ENCODE peak calls at places on chromosomes 3 and 15, in eight cellular contexts. One of them, this sample, is unnamed.
A peak's percentile ranks its signal among the peaks of the same experiment; 100 is the strongest.

GRCh38 chr15:59998256-59999063 is 5.7 kb upstream of the FOXB1 start:
- DNase-seq in CD4-positive, CD25-positive, alpha-beta regulatory T cell: no peak
- DNase-seq in PC-9: no peak
- DNase-seq in endodermal cell: peak; percentile 77
- DNase-seq in mucosa of descending colon: no peak
- DNase-seq in heart left ventricle: no peak
- DNase-seq in H7: no peak
- DNase-seq in IMR-90: no peak
- DNase-seq in this sample: no peak

GRCh38 chr15:60326824-60327654 is 70.7 kb downstream of the ANXA2 start:
- DNase-seq in CD4-positive, CD25-positive, alpha-beta regulatory T cell: peak; percentile 64
- DNase-seq in PC-9: peak; percentile 36
- DNase-seq in endodermal cell: peak; percentile 59
- DNase-seq in mucosa of descending colon: no peak
- DNase-seq in heart left ventricle: no peak
- DNase-seq in H7: no peak
- DNase-seq in IMR-90: peak; percentile 52
- DNase-seq in this sample: peak; percentile 58

GRCh38 chr3:23735575-23736326 is 70.0 kb upstream of the UBE2E1 start:
- DNase-seq in CD4-positive, CD25-positive, alpha-beta regulatory T cell: no peak
- DNase-seq in PC-9: no peak
- DNase-seq in endodermal cell: peak; percentile 54
- DNase-seq in mucosa of descending colon: no peak
- DNase-seq in heart left ventricle: peak; percentile 58
- DNase-seq in H7: peak; percentile 27
- DNase-seq in IMR-90: no peak
- DNase-seq in this sample: no peak

GRCh38 chr15:31214864-31215489 is 111.7 kb upstream of the KLF13 start:
- DNase-seq in CD4-positive, CD25-positive, alpha-beta regulatory T cell: no peak
- DNase-seq in PC-9: no peak
- DNase-seq in endodermal cell: no peak
- DNase-seq in mucosa of descending colon: peak; percentile 69
- DNase-seq in heart left ventricle: peak; percentile 41
- DNase-seq in H7: peak; percentile 40
- DNase-seq in IMR-90: no peak
- DNase-seq in this sample: no peak

GRCh38 chr3:136305879-136306278 is 55.7 kb downstream of the PCCB start:
- DNase-seq in CD4-positive, CD25-positive, alpha-beta regulatory T cell: peak; percentile 67
- DNase-seq in PC-9: peak; percentile 7
- DNase-seq in endodermal cell: no peak
- DNase-seq in mucosa of descending colon: no peak
- DNase-seq in heart left ventricle: no peak
- DNase-seq in H7: peak; percentile 22
- DNase-seq in IMR-90: peak; percentile 70
- DNase-seq in this sample: peak; percentile 5

GRCh38 chr3:120393252-120393651 is 44.1 kb upstream of the LRRC58 start:
- DNase-seq in CD4-positive, CD25-positive, alpha-beta regulatory T cell: no peak
- DNase-seq in PC-9: no peak
- DNase-seq in endodermal cell: no peak
- DNase-seq in mucosa of descending colon: no peak
- DNase-seq in heart left ventricle: no peak
- DNase-seq in H7: no peak
- DNase-seq in IMR-90: peak; percentile 21
- DNase-seq in this sample: no peak

GRCh38 chr3:26484140-26484539 is 138.4 kb upstream of the LRRC3B start:
- DNase-seq in CD4-positive, CD25-positive, alpha-beta regulatory T cell: no peak
- DNase-seq in PC-9: no peak
- DNase-seq in endodermal cell: peak; percentile 79
- DNase-seq in mucosa of descending colon: no peak
- DNase-seq in heart left ventricle: no peak
- DNase-seq in H7: peak; percentile 23
- DNase-seq in IMR-90: no peak
- DNase-seq in this sample: no peak

GRCh38 chr3:72919520-72919919 is 31.7 kb downstream of the GXYLT2 start:
- DNase-seq in CD4-positive, CD25-positive, alpha-beta regulatory T cell: no peak
- DNase-seq in PC-9: no peak
- DNase-seq in endodermal cell: no peak
- DNase-seq in mucosa of descending colon: no peak
- DNase-seq in heart left ventricle: no peak
- DNase-seq in H7: no peak
- DNase-seq in IMR-90: no peak
- DNase-seq in this sample: no peak

GRCh38 chr3:186849392-186849975 is 7.0 kb downstream of the ADIPOQ start:
- DNase-seq in CD4-positive, CD25-positive, alpha-beta regulatory T cell: peak; percentile 79
- DNase-seq in PC-9: no peak
- DNase-seq in endodermal cell: peak; percentile 31
- DNase-seq in mucosa of descending colon: no peak
- DNase-seq in heart left ventricle: no peak
- DNase-seq in H7: peak; percentile 70
- DNase-seq in IMR-90: peak; percentile 38
- DNase-seq in this sample: no peak

GRCh38 chr3:13579089-13579488 is 30.2 kb downstream of the FBLN2 start:
- DNase-seq in CD4-positive, CD25-positive, alpha-beta regulatory T cell: no peak
- DNase-seq in PC-9: no peak
- DNase-seq in endodermal cell: no peak
- DNase-seq in mucosa of descending colon: no peak
- DNase-seq in heart left ventricle: no peak
- DNase-seq in H7: no peak
- DNase-seq in IMR-90: peak; percentile 92
- DNase-seq in this sample: no peak

GRCh38 chr3:55622116-55622515 is 135.0 kb upstream of the WNT5A start:
- DNase-seq in CD4-positive, CD25-positive, alpha-beta regulatory T cell: no peak
- DNase-seq in PC-9: no peak
- DNase-seq in endodermal cell: no peak
- DNase-seq in mucosa of descending colon: no peak
- DNase-seq in heart left ventricle: no peak
- DNase-seq in H7: no peak
- DNase-seq in IMR-90: peak; percentile 71
- DNase-seq in this sample: no peak

GRCh38 chr15:101482526-101483371 is 6.8 kb downstream of the PCSK6 start:
- DNase-seq in CD4-positive, CD25-positive, alpha-beta regulatory T cell: no peak
- DNase-seq in PC-9: peak; percentile 41
- DNase-seq in endodermal cell: peak; percentile 33
- DNase-seq in mucosa of descending colon: no peak
- DNase-seq in heart left ventricle: no peak
- DNase-seq in H7: peak; percentile 23
- DNase-seq in IMR-90: no peak
- DNase-seq in this sample: no peak

GRCh38 chr3:43016513-43016865 is 37.4 kb downstream of the GASK1A start:
- DNase-seq in CD4-positive, CD25-positive, alpha-beta regulatory T cell: no peak
- DNase-seq in PC-9: no peak
- DNase-seq in endodermal cell: peak; percentile 9
- DNase-seq in mucosa of descending colon: no peak
- DNase-seq in heart left ventricle: no peak
- DNase-seq in H7: no peak
- DNase-seq in IMR-90: no peak
- DNase-seq in this sample: no peak

GRCh38 chr3:37257581-37257980 is 83.2 kb upstream of the LRRFIP2 start:
- DNase-seq in CD4-positive, CD25-positive, alpha-beta regulatory T cell: no peak
- DNase-seq in PC-9: no peak
- DNase-seq in endodermal cell: no peak
- DNase-seq in mucosa of descending colon: no peak
- DNase-seq in heart left ventricle: no peak
- DNase-seq in H7: no peak
- DNase-seq in IMR-90: no peak
- DNase-seq in this sample: no peak

GRCh38 chr15:34038404-34039179 is 412 bp downstream of the AVEN start:
- DNase-seq in CD4-positive, CD25-positive, alpha-beta regulatory T cell: peak; percentile 82
- DNase-seq in PC-9: peak; percentile 70
- DNase-seq in endodermal cell: peak; percentile 90
- DNase-seq in mucosa of descending colon: peak; percentile 84
- DNase-seq in heart left ventricle: peak; percentile 80
- DNase-seq in H7: peak; percentile 96
- DNase-seq in IMR-90: peak; percentile 70
- DNase-seq in this sample: peak; percentile 65

GRCh38 chr15:44779761-44780160 is 43.4 kb downstream of the TRIM69 start:
- DNase-seq in CD4-positive, CD25-positive, alpha-beta regulatory T cell: no peak
- DNase-seq in PC-9: no peak
- DNase-seq in endodermal cell: no peak
- DNase-seq in mucosa of descending colon: no peak
- DNase-seq in heart left ventricle: no peak
- DNase-seq in H7: no peak
- DNase-seq in IMR-90: no peak
- DNase-seq in this sample: no peak

GRCh38 chr3:63986147-63986546 is 37.1 kb downstream of the PSMD6 start:
- DNase-seq in CD4-positive, CD25-positive, alpha-beta regulatory T cell: no peak
- DNase-seq in PC-9: no peak
- DNase-seq in endodermal cell: no peak
- DNase-seq in mucosa of descending colon: no peak
- DNase-seq in heart left ventricle: no peak
- DNase-seq in H7: no peak
- DNase-seq in IMR-90: no peak
- DNase-seq in this sample: no peak

GRCh38 chr15:88624156-88624970 is 3.2 kb downstream of the AEN start:
- DNase-seq in CD4-positive, CD25-positive, alpha-beta regulatory T cell: peak; percentile 82
- DNase-seq in PC-9: no peak
- DNase-seq in endodermal cell: no peak
- DNase-seq in mucosa of descending colon: no peak
- DNase-seq in heart left ventricle: no peak
- DNase-seq in H7: peak; percentile 69
- DNase-seq in IMR-90: peak; percentile 61
- DNase-seq in this sample: peak; percentile 76

GRCh38 chr3:111936967-111937366 is 41.9 kb upstream of the ABHD10 start:
- DNase-seq in CD4-positive, CD25-positive, alpha-beta regulatory T cell: no peak
- DNase-seq in PC-9: no peak
- DNase-seq in endodermal cell: no peak
- DNase-seq in mucosa of descending colon: no peak
- DNase-seq in heart left ventricle: no peak
- DNase-seq in H7: no peak
- DNase-seq in IMR-90: peak; percentile 50
- DNase-seq in this sample: no peak

GRCh38 chr3:122067588-122068240 is 12.6 kb downstream of the CD86 start:
- DNase-seq in CD4-positive, CD25-positive, alpha-beta regulatory T cell: no peak
- DNase-seq in PC-9: no peak
- DNase-seq in endodermal cell: no peak
- DNase-seq in mucosa of descending colon: no peak
- DNase-seq in heart left ventricle: no peak
- DNase-seq in H7: no peak
- DNase-seq in IMR-90: no peak
- DNase-seq in this sample: no peak

GRCh38 chr3:169149349-169149890 is 514.1 kb downstream of the MECOM start:
- DNase-seq in CD4-positive, CD25-positive, alpha-beta regulatory T cell: peak; percentile 80
- DNase-seq in PC-9: peak; percentile 95
- DNase-seq in endodermal cell: peak; percentile 95
- DNase-seq in mucosa of descending colon: peak; percentile 89
- DNase-seq in heart left ventricle: peak; percentile 85
- DNase-seq in H7: peak; percentile 82
- DNase-seq in IMR-90: peak; percentile 80
- DNase-seq in this sample: peak; percentile 59

GRCh38 chr3:169147246-169148008 is 516.1 kb downstream of the MECOM start:
- DNase-seq in CD4-positive, CD25-positive, alpha-beta regulatory T cell: peak; percentile 2
- DNase-seq in PC-9: peak; percentile 78
- DNase-seq in endodermal cell: peak; percentile 92
- DNase-seq in mucosa of descending colon: peak; percentile 64
- DNase-seq in heart left ventricle: peak; percentile 56
- DNase-seq in H7: peak; percentile 74
- DNase-seq in IMR-90: peak; percentile 61
- DNase-seq in this sample: no peak

GRCh38 chr3:169150343-169150742 is 513.2 kb downstream of the MECOM start:
- DNase-seq in CD4-positive, CD25-positive, alpha-beta regulatory T cell: no peak
- DNase-seq in PC-9: no peak
- DNase-seq in endodermal cell: no peak
- DNase-seq in mucosa of descending colon: no peak
- DNase-seq in heart left ventricle: no peak
- DNase-seq in H7: no peak
- DNase-seq in IMR-90: peak; percentile 3
- DNase-seq in this sample: no peak

GRCh38 chr3:169146866-169147245 is 516.7 kb downstream of the MECOM start:
- DNase-seq in CD4-positive, CD25-positive, alpha-beta regulatory T cell: no peak
- DNase-seq in PC-9: no peak
- DNase-seq in endodermal cell: no peak
- DNase-seq in mucosa of descending colon: no peak
- DNase-seq in heart left ventricle: no peak
- DNase-seq in H7: no peak
- DNase-seq in IMR-90: peak; percentile 6
- DNase-seq in this sample: no peak

GRCh38 chr3:169148448-169149348 is 514.8 kb downstream of the MECOM start:
- DNase-seq in CD4-positive, CD25-positive, alpha-beta regulatory T cell: no peak
- DNase-seq in PC-9: no peak
- DNase-seq in endodermal cell: no peak
- DNase-seq in mucosa of descending colon: no peak
- DNase-seq in heart left ventricle: peak; percentile 35
- DNase-seq in H7: no peak
- DNase-seq in IMR-90: no peak
- DNase-seq in this sample: no peak
- H3K4me3 ChIP-seq in CD4-positive, CD25-positive, alpha-beta regulatory T cell: no peak overlapping the region
- H3K4me3 ChIP-seq in PC-9: peak overlapping the region; percentile 67
- H3K4me3 ChIP-seq in endodermal cell: peak overlapping the region; percentile 82
- H3K4me3 ChIP-seq in mucosa of descending colon: no peak overlapping the region
- H3K4me3 ChIP-seq in heart left ventricle: peak overlapping the region; percentile 68
- H3K4me3 ChIP-seq in H7: peak overlapping the region; percentile 48
- H3K4me3 ChIP-seq in IMR-90: peak overlapping the region; percentile 2
- H3K4me3 ChIP-seq in this sample: no peak overlapping the region

GRCh38 chr3:190224466-190225185 is 97.6 kb downstream of the CLDN1 start:
- DNase-seq in CD4-positive, CD25-positive, alpha-beta regulatory T cell: no peak
- DNase-seq in PC-9: no peak
- DNase-seq in endodermal cell: no peak
- DNase-seq in mucosa of descending colon: no peak
- DNase-seq in heart left ventricle: no peak
- DNase-seq in H7: no peak
- DNase-seq in IMR-90: no peak
- DNase-seq in this sample: no peak

GRCh38 chr3:190227064-190227463 is 95.2 kb downstream of the CLDN1 start:
- DNase-seq in CD4-positive, CD25-positive, alpha-beta regulatory T cell: no peak
- DNase-seq in PC-9: no peak
- DNase-seq in endodermal cell: no peak
- DNase-seq in mucosa of descending colon: no peak
- DNase-seq in heart left ventricle: no peak
- DNase-seq in H7: no peak
- DNase-seq in IMR-90: no peak
- DNase-seq in this sample: no peak

GRCh38 chr3:190225186-190225692 is 97.0 kb downstream of the CLDN1 start:
- DNase-seq in CD4-positive, CD25-positive, alpha-beta regulatory T cell: peak; percentile 10
- DNase-seq in PC-9: peak; percentile 12
- DNase-seq in endodermal cell: no peak
- DNase-seq in mucosa of descending colon: no peak
- DNase-seq in heart left ventricle: no peak
- DNase-seq in H7: peak; percentile 12
- DNase-seq in IMR-90: peak; percentile 42
- DNase-seq in this sample: peak; percentile 1

GRCh38 chr3:190229632-190230424 is 92.4 kb downstream of the CLDN1 start:
- DNase-seq in CD4-positive, CD25-positive, alpha-beta regulatory T cell: no peak
- DNase-seq in PC-9: peak; percentile 33
- DNase-seq in endodermal cell: no peak
- DNase-seq in mucosa of descending colon: no peak
- DNase-seq in heart left ventricle: no peak
- DNase-seq in H7: no peak
- DNase-seq in IMR-90: peak; percentile 63
- DNase-seq in this sample: no peak
- H3K4me3 ChIP-seq in CD4-positive, CD25-positive, alpha-beta regulatory T cell: no peak overlapping the region
- H3K4me3 ChIP-seq in PC-9: peak overlapping the region; percentile 5
- H3K4me3 ChIP-seq in endodermal cell: no peak overlapping the region
- H3K4me3 ChIP-seq in mucosa of descending colon: no peak overlapping the region
- H3K4me3 ChIP-seq in heart left ventricle: no peak overlapping the region
- H3K4me3 ChIP-seq in H7: no peak overlapping the region
- H3K4me3 ChIP-seq in IMR-90: no peak overlapping the region
- H3K4me3 ChIP-seq in this sample: no peak overlapping the region

GRCh38 chr3:49277357-49277723 is 308 bp upstream of the C3orf62 start:
- DNase-seq in CD4-positive, CD25-positive, alpha-beta regulatory T cell: no peak
- DNase-seq in PC-9: no peak
- DNase-seq in endodermal cell: no peak
- DNase-seq in mucosa of descending colon: no peak
- DNase-seq in heart left ventricle: no peak
- DNase-seq in H7: no peak
- DNase-seq in IMR-90: no peak
- DNase-seq in this sample: no peak
- H3K4me3 ChIP-seq in CD4-positive, CD25-positive, alpha-beta regulatory T cell: no peak overlapping the region
- H3K4me3 ChIP-seq in PC-9: no peak overlapping the region
- H3K4me3 ChIP-seq in endodermal cell: no peak overlapping the region
- H3K4me3 ChIP-seq in mucosa of descending colon: peak overlapping the region; percentile 7
- H3K4me3 ChIP-seq in heart left ventricle: peak overlapping the region; percentile 64
- H3K4me3 ChIP-seq in H7: peak overlapping the region; percentile 35
- H3K4me3 ChIP-seq in IMR-90: peak overlapping the region; percentile 47
- H3K4me3 ChIP-seq in this sample: peak overlapping the region; percentile 44

GRCh38 chr3:194688207-194688711 is 2.6 kb downstream of the FAM43A start:
- DNase-seq in CD4-positive, CD25-positive, alpha-beta regulatory T cell: peak; percentile 63
- DNase-seq in PC-9: peak; percentile 66
- DNase-seq in endodermal cell: peak; percentile 84
- DNase-seq in mucosa of descending colon: peak; percentile 82
- DNase-seq in heart left ventricle: peak; percentile 61
- DNase-seq in H7: peak; percentile 87
- DNase-seq in IMR-90: peak; percentile 23
- DNase-seq in this sample: no peak
- H3K4me3 ChIP-seq in CD4-positive, CD25-positive, alpha-beta regulatory T cell: peak overlapping the region; percentile 4
- H3K4me3 ChIP-seq in PC-9: peak overlapping the region; percentile 68
- H3K4me3 ChIP-seq in endodermal cell: peak overlapping the region; percentile 83
- H3K4me3 ChIP-seq in mucosa of descending colon: peak overlapping the region; percentile 4
- H3K4me3 ChIP-seq in heart left ventricle: peak overlapping the region; percentile 96
- H3K4me3 ChIP-seq in H7: peak overlapping the region; percentile 69
- H3K4me3 ChIP-seq in IMR-90: peak overlapping the region; percentile 61
- H3K4me3 ChIP-seq in this sample: peak overlapping the region; percentile 58

This sample was measured in CD4-positive, alpha-beta memory T cell.